ENCODE peak calls at places on chromosomes 3 and 15, in seven cellular contexts. Y is IMR-90, D is mesendoderm, M is H9, A is neuronal stem cell, V is H1, O is trophoblast cell. L is an unnamed sample.

GRCh38 chr3:167863811-167864558 is 128.5 kb downstream of the SERPINI1 start:
- DNase-seq in Y (no peak), D (no peak), M (no peak), A (no peak), V (no peak), O (no peak), L (no peak)

GRCh38 chr3:186277268-186277909 is 84.6 kb downstream of the DGKG start:
- DNase-seq in Y (peak), D (peak), M (peak), A (no peak), V (no peak), O (peak), L (peak)

GRCh38 chr3:184234224-184234623 is 4.8 kb downstream of the VWA5B2 start:
- DNase-seq in Y (peak), D (no peak), M (no peak), A (no peak), V (no peak), O (no peak), L (peak)

GRCh38 chr15:38012894-38013293 is 78.5 kb downstream of the TMCO5A start:
- DNase-seq in Y (no peak), D (no peak), M (no peak), A (no peak), V (no peak), O (no peak), L (no peak)

GRCh38 chr3:21484323-21485154 is 266.5 kb downstream of the ZNF385D start:
- DNase-seq in Y (peak), D (peak), M (peak), A (peak), V (peak), O (peak), L (peak)

GRCh38 chr3:1534252-1534651 is 441.4 kb downstream of the CNTN6 start:
- DNase-seq in Y (no peak), D (no peak), M (no peak), A (no peak), V (no peak), O (no peak), L (no peak)

GRCh38 chr3:172270767-172271166 is 177.5 kb downstream of the GHSR start:
- DNase-seq in Y (no peak), D (no peak), M (no peak), A (no peak), V (no peak), O (no peak), L (no peak)

GRCh38 chr3:52248816-52249547 is 3.4 kb downstream of the PPM1M start:
- DNase-seq in Y (no peak), D (no peak), M (peak), A (no peak), V (no peak), O (no peak), L (no peak)

GRCh38 chr15:63218114-63218808 is 28.9 kb downstream of the RAB8B start:
- DNase-seq in Y (peak), D (peak), M (no peak), A (no peak), V (no peak), O (peak), L (peak)

GRCh38 chr15:63244399-63244798 is 33.0 kb upstream of the APH1B start:
- DNase-seq in Y (no peak), D (no peak), M (no peak), A (peak), V (no peak), O (peak), L (peak)

GRCh38 chr3:53147903-53148400 is 13.1 kb upstream of the PRKCD start:
- DNase-seq in Y (no peak), D (no peak), M (no peak), A (no peak), V (no peak), O (no peak), L (no peak)

GRCh38 chr15:61915640-61916039 is 144.6 kb downstream of the VPS13C start:
- DNase-seq in Y (no peak), D (no peak), M (no peak), A (no peak), V (no peak), O (no peak), L (no peak)

GRCh38 chr15:93024716-93025624 is 64.0 kb downstream of the RGMA start:
- DNase-seq in Y (no peak), D (no peak), M (no peak), A (no peak), V (no peak), O (no peak), L (no peak)

GRCh38 chr3:39254806-39255449 is 24.9 kb downstream of the CX3CR1 start:
- DNase-seq in Y (peak), D (no peak), M (no peak), A (no peak), V (no peak), O (no peak), L (peak)

GRCh38 chr3:9721015-9721697 is 10.4 kb upstream of the BRPF1 start:
- DNase-seq in Y (peak), D (no peak), M (no peak), A (no peak), V (no peak), O (no peak), L (no peak)

GRCh38 chr15:47358876-47359275 is 358.4 kb upstream of the SEMA6D start:
- DNase-seq in Y (no peak), D (no peak), M (no peak), A (no peak), V (no peak), O (peak), L (no peak)

GRCh38 chr15:60255390-60255789 is 142.4 kb downstream of the ANXA2 start:
- DNase-seq in Y (no peak), D (no peak), M (no peak), A (no peak), V (no peak), O (peak), L (peak)

GRCh38 chr15:57395292-57395691 is 19.0 kb downstream of the CGNL1 start:
- DNase-seq in Y (peak), D (no peak), M (no peak), A (no peak), V (no peak), O (peak), L (peak)

GRCh38 chr3:189262746-189263145 is 91.0 kb downstream of the TPRG1 start:
- DNase-seq in Y (no peak), D (no peak), M (no peak), A (no peak), V (no peak), O (no peak), L (no peak)

GRCh38 chr3:40143283-40144090 is 166.0 kb upstream of the EIF1B start:
- DNase-seq in Y (no peak), D (no peak), M (no peak), A (no peak), V (no peak), O (no peak), L (no peak)

GRCh38 chr3:65338571-65338970 is 650.8 kb upstream of the ADAMTS9 start:
- DNase-seq in Y (peak), D (no peak), M (no peak), A (no peak), V (no peak), O (no peak), L (peak)

GRCh38 chr3:64741344-64741743 is 53.5 kb upstream of the ADAMTS9 start:
- DNase-seq in Y (peak), D (no peak), M (no peak), A (no peak), V (no peak), O (no peak), L (peak)

GRCh38 chr3:27293954-27294353 is 75.2 kb downstream of the NEK10 start:
- DNase-seq in Y (peak), D (no peak), M (no peak), A (no peak), V (no peak), O (no peak), L (peak)

GRCh38 chr3:71160800-71161546 is 422.6 kb downstream of the FOXP1 start:
- DNase-seq in Y (peak), D (no peak), M (no peak), A (no peak), V (no peak), O (peak), L (peak)

GRCh38 chr3:62164746-62165145 is 208.6 kb downstream of the FEZF2 start:
- DNase-seq in Y (no peak), D (no peak), M (no peak), A (no peak), V (no peak), O (no peak), L (no peak)

GRCh38 chr3:141686477-141687280 is 51.4 kb upstream of the RNF7 start:
- DNase-seq in Y (peak), D (no peak), M (no peak), A (no peak), V (no peak), O (peak), L (peak)

GRCh38 chr3:45980229-45980813 is 15.3 kb downstream of the FYCO1 start:
- DNase-seq in Y (no peak), D (no peak), M (no peak), A (no peak), V (no peak), O (no peak), L (no peak)

GRCh38 chr3:45980819-45981218 is 14.8 kb downstream of the FYCO1 start:
- DNase-seq in Y (peak), D (no peak), M (no peak), A (no peak), V (no peak), O (no peak), L (no peak)

GRCh38 chr3:45981321-45982038 is 14.1 kb downstream of the FYCO1 start:
- DNase-seq in Y (peak), D (no peak), M (no peak), A (no peak), V (no peak), O (no peak), L (peak)

GRCh38 chr3:45978348-45978747 is 17.3 kb downstream of the FYCO1 start:
- DNase-seq in Y (no peak), D (no peak), M (no peak), A (no peak), V (no peak), O (peak), L (no peak)

GRCh38 chr3:45979378-45979777 is 16.2 kb downstream of the FYCO1 start:
- DNase-seq in Y (no peak), D (no peak), M (no peak), A (no peak), V (no peak), O (peak), L (no peak)
- H2BK5ac ChIP-seq in Y (no peak), D (no peak), M (no peak), A (no peak), V (no peak), O (no peak), L (no peak)

GRCh38 chr3:34034840-34035239 is 236.4 kb downstream of the PDCD6IP start:
- DNase-seq in Y (no peak), D (peak), M (no peak), A (no peak), V (no peak), O (no peak), L (no peak)
- H2BK5ac ChIP-seq in Y (no peak), D (no peak), M (no peak), A (no peak), V (no peak), O (no peak), L (no peak)

GRCh38 chr3:15795563-15796308 is 2.0 kb downstream of the ANKRD28 start:
- DNase-seq in Y (peak), D (no peak), M (no peak), A (no peak), V (no peak), O (peak), L (peak)

GRCh38 chr3:15796331-15796730 is 1.4 kb downstream of the ANKRD28 start:
- DNase-seq in Y (no peak), D (no peak), M (no peak), A (no peak), V (no peak), O (no peak), L (peak)

GRCh38 chr3:15794842-15795562 is 2.8 kb downstream of the ANKRD28 start:
- DNase-seq in Y (no peak), D (no peak), M (no peak), A (no peak), V (no peak), O (no peak), L (peak)

GRCh38 chr3:15794303-15794771 is 3.4 kb downstream of the ANKRD28 start:
- DNase-seq in Y (peak), D (no peak), M (no peak), A (no peak), V (no peak), O (peak), L (peak)

GRCh38 chr3:15791525-15791924 is 6.3 kb downstream of the ANKRD28 start:
- DNase-seq in Y (no peak), D (no peak), M (no peak), A (no peak), V (no peak), O (no peak), L (no peak)
- H2BK5ac ChIP-seq in Y (no peak), D (no peak), M (no peak), A (no peak), V (no peak), O (no peak), L (no peak)

GRCh38 chr3:159788987-159789386 is 199.6 kb upstream of the IL12A start:
- DNase-seq in Y (no peak), D (no peak), M (no peak), A (no peak), V (no peak), O (peak), L (peak)

GRCh38 chr3:159792070-159792469 is 196.6 kb upstream of the IL12A start:
- DNase-seq in Y (no peak), D (peak), M (no peak), A (no peak), V (no peak), O (no peak), L (no peak)

GRCh38 chr3:159791336-159791735 is 197.3 kb upstream of the IL12A start:
- DNase-seq in Y (no peak), D (peak), M (no peak), A (no peak), V (peak), O (no peak), L (no peak)

GRCh38 chr3:159788291-159788690 is 200.3 kb upstream of the IL12A start:
- DNase-seq in Y (no peak), D (peak), M (no peak), A (no peak), V (no peak), O (peak), L (no peak)

DNA sequence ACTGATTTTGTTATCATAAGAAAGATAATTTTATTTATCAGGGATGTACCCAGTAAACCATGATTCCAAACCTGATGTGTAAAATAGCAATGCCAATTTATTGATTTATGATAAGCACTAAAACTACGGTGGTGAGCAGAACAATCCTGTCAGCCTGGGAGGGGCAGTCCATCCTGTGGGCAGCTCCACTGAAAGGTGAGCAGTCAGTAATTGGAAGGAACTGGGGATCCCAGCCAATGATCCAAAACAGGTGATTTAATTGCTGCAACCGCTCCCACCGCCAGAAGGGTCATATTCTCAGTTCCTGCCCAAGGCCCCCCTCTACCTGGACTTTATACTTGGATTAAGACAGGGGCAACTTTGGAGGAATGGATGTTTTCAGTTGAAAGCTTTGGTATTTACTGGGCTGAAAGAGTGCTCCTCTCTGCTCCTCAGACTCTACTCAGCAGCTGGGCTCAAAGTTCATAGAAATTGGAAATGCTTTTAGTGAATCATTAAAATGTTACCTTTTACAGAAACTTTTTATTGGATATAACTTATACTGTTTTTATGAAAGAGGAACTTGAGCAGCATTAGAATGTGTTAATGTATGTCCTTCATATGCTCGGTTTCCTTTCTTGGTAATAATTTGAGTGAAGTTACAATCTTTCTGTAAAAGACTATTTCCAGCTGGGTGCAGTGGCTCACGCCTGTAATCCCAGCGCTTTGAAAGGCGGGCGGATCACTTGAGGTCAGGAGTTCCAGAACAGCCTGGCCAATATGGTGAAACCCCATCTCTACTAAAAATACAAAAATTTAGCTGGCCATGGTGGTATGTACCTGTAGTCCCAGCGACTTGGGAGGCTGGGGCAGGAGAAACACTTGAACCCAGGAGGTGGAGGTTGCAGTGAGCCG is 198.6 kb upstream of the IL12A start:
- DNase-seq in Y (no peak), D (no peak), M (no peak), A (no peak), V (no peak), O (no peak), L (no peak)
- H2BK5ac ChIP-seq in Y (no peak), D (no peak), M (no peak), A (no peak), V (no peak), O (peak), L (no peak)

GRCh38 chr15:39914977-39915376 is 5.1 kb downstream of the GPR176 start:
- DNase-seq in Y (no peak), D (no peak), M (no peak), A (no peak), V (no peak), O (no peak), L (no peak)
- H2BK5ac ChIP-seq in Y (no peak), D (no peak), M (no peak), A (no peak), V (no peak), O (no peak), L (no peak)